ENCODE peak calls at places on chromosomes 1 and 21, in six cellular contexts. T is GM12878, L is GM12892, Z is HepG2, R is H1, G is K562. Y is an unnamed sample.

GRCh38 chr1:168491527-168492164 is 52.2 kb downstream of the XCL2 start:
- DNase-seq in T (no peak), L (no peak), Z (peak), R (no peak), G (no peak), Y (no peak)

GRCh38 chr21:26011292-26011940 is 159.2 kb downstream of the APP start:
- DNase-seq in T (no peak), L (no peak), Z (no peak), R (no peak), G (no peak), Y (no peak)

GRCh38 chr1:163094589-163094988 is 25.4 kb downstream of the RGS4 start:
- DNase-seq in T (no peak), L (no peak), Z (no peak), R (no peak), G (no peak), Y (no peak)

GRCh38 chr1:31483012-31483946 is 70.3 kb downstream of the SERINC2 start:
- DNase-seq in T (peak), L (no peak), Z (no peak), R (no peak), G (peak), Y (no peak)

GRCh38 chr1:244821134-244821533 is 14.3 kb upstream of the COX20 start:
- DNase-seq in T (no peak), L (no peak), Z (no peak), R (no peak), G (no peak), Y (no peak)

GRCh38 chr1:37473431-37474050 is 839 bp upstream of the ZC3H12A start:
- DNase-seq in T (no peak), L (no peak), Z (no peak), R (no peak), G (peak), Y (no peak)

GRCh38 chr1:1529321-1529720 is 11.1 kb downstream of the TMEM240 start:
- DNase-seq in T (no peak), L (no peak), Z (no peak), R (no peak), G (no peak), Y (no peak)

GRCh38 chr1:244439391-244440032 is 12.2 kb downstream of the ADSS2 start:
- DNase-seq in T (no peak), L (no peak), Z (no peak), R (no peak), G (peak), Y (no peak)

GRCh38 chr1:91553196-91553595 is 52.5 kb downstream of the CDC7 start:
- DNase-seq in T (no peak), L (no peak), Z (no peak), R (no peak), G (no peak), Y (no peak)

GRCh38 chr1:204074274-204075115 is 1.6 kb downstream of the SOX13 start:
- DNase-seq in T (no peak), L (no peak), Z (peak), R (peak), G (no peak), Y (no peak)

GRCh38 chr1:61851849-61852692 is 109.8 kb downstream of the PATJ start:
- DNase-seq in T (no peak), L (no peak), Z (peak), R (no peak), G (peak), Y (no peak)

GRCh38 chr1:110502402-110502801 is 16.6 kb downstream of the KCNA10 start:
- DNase-seq in T (no peak), L (no peak), Z (no peak), R (no peak), G (no peak), Y (no peak)

GRCh38 chr1:201649776-201650607 is 111.1 kb downstream of the NAV1 start:
- DNase-seq in T (no peak), L (no peak), Z (no peak), R (peak), G (peak), Y (no peak)

GRCh38 chr21:30227633-30228404 is 11.9 kb upstream of the CLDN8 start:
- DNase-seq in T (no peak), L (no peak), Z (no peak), R (no peak), G (peak), Y (no peak)

GRCh38 chr1:151309851-151310323 is 17.3 kb downstream of the PI4KB start:
- DNase-seq in T (no peak), L (no peak), Z (no peak), R (no peak), G (no peak), Y (no peak)

GRCh38 chr1:201911827-201912571 is 23.3 kb downstream of the SHISA4 start:
- DNase-seq in T (no peak), L (no peak), Z (no peak), R (no peak), G (no peak), Y (no peak)

GRCh38 chr1:174225499-174226204 is 66.3 kb downstream of the RABGAP1L start:
- DNase-seq in T (no peak), L (no peak), Z (no peak), R (no peak), G (no peak), Y (no peak)

GRCh38 chr1:118659646-118660045 is 328.5 kb downstream of the TBX15 start:
- DNase-seq in T (no peak), L (no peak), Z (no peak), R (no peak), G (no peak), Y (no peak)

GRCh38 chr1:36109041-36109679 is 15.9 kb downstream of the COL8A2 start:
- DNase-seq in T (no peak), L (no peak), Z (no peak), R (no peak), G (no peak), Y (no peak)

GRCh38 chr1:197731449-197731848 is 43.8 kb downstream of the DENND1B start:
- DNase-seq in T (no peak), L (no peak), Z (no peak), R (no peak), G (no peak), Y (no peak)

GRCh38 chr1:204190212-204191211 is 5.8 kb downstream of the KISS1 start:
- DNase-seq in T (no peak), L (no peak), Z (peak), R (peak), G (peak), Y (no peak)

GRCh38 chr1:236425031-236425663 is 31.1 kb downstream of the EDARADD start:
- DNase-seq in T (peak), L (peak), Z (peak), R (no peak), G (peak), Y (peak)

GRCh38 chr1:26690157-26690556 is 5.7 kb upstream of the ARID1A start:
- DNase-seq in T (no peak), L (no peak), Z (no peak), R (no peak), G (peak), Y (no peak)

GRCh38 chr1:23927097-23927496 is 13.9 kb upstream of the CNR2 start:
- DNase-seq in T (no peak), L (no peak), Z (no peak), R (no peak), G (no peak), Y (no peak)

GRCh38 chr1:231161711-231162299 is at the start of gene TRIM67:
- DNase-seq in T (no peak), L (no peak), Z (peak), R (peak), G (peak), Y (peak)

GRCh38 chr1:239558559-239558958 is 172.2 kb downstream of the CHRM3 start:
- DNase-seq in T (no peak), L (no peak), Z (no peak), R (no peak), G (no peak), Y (no peak)

GRCh38 chr1:207857447-207857846 is 53.5 kb downstream of the CD34 start:
- DNase-seq in T (no peak), L (no peak), Z (no peak), R (no peak), G (no peak), Y (no peak)

GRCh38 chr1:169102567-169102966 is 3.9 kb upstream of the ATP1B1 start:
- DNase-seq in T (no peak), L (no peak), Z (peak), R (no peak), G (no peak), Y (no peak)

GRCh38 chr1:11654571-11655262 is at the start of gene FBXO44:
- DNase-seq in T (no peak), L (peak), Z (peak), R (peak), G (peak), Y (peak)

GRCh38 chr21:37195649-37196048 is 71.5 kb downstream of the VPS26C start:
- DNase-seq in T (no peak), L (no peak), Z (no peak), R (no peak), G (no peak), Y (no peak)

GRCh38 chr1:197485790-197486189 is 217.7 kb downstream of the CRB1 start:
- DNase-seq in T (no peak), L (no peak), Z (no peak), R (no peak), G (no peak), Y (no peak)

GRCh38 chr1:39103321-39104157 is 77.4 kb downstream of the NDUFS5 start:
- DNase-seq in T (no peak), L (no peak), Z (no peak), R (no peak), G (no peak), Y (no peak)

GRCh38 chr1:235503333-235504121 is 725 bp downstream of the B3GALNT2 start:
- DNase-seq in T (no peak), L (no peak), Z (peak), R (no peak), G (peak), Y (no peak)

GRCh38 chr21:35377505-35378090 is 328.5 kb upstream of the RUNX1 start:
- DNase-seq in T (no peak), L (no peak), Z (no peak), R (no peak), G (no peak), Y (no peak)

GRCh38 chr1:219544163-219544846 is 68.6 kb downstream of the ZC3H11B start:
- DNase-seq in T (no peak), L (no peak), Z (no peak), R (no peak), G (no peak), Y (no peak)

DNA sequence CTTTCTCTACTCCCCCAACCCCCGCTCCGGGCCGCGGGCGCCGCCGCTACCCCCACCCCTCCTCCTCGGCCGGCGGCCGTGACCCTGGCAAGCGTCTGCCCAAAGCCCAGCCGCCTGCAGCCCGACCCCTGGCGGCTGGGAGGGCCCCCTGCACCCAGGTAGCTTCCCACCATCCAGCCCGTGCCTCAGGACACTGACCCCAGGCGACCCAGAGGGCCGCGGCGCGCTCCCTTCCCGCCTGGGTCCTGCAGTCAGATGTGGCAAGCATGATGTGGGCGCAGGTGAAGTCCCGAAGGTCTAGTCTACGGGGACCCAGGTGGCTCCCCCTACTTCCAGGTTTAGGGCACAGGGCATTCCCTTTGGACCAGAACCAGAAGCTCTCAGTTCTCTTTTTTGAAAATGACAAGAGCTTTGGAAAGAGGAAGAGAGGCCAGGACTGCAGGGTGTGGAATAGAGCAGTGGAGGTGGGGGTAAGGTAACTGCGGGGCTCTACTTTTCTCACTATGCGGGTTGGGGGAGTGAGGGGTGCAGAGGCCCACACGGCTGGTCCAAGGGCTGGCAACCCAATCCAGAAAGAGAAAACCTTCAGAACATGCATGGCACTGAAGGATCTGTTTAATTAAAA is at the start of gene DENND4B:
- DNase-seq in T (no peak), L (peak), Z (peak), R (peak), G (peak), Y (peak)
- TF ChIP-seq POLR2A in T (peak), L (peak), Z (no peak), R (no peak), G (peak), Y (no peak)

DNA sequence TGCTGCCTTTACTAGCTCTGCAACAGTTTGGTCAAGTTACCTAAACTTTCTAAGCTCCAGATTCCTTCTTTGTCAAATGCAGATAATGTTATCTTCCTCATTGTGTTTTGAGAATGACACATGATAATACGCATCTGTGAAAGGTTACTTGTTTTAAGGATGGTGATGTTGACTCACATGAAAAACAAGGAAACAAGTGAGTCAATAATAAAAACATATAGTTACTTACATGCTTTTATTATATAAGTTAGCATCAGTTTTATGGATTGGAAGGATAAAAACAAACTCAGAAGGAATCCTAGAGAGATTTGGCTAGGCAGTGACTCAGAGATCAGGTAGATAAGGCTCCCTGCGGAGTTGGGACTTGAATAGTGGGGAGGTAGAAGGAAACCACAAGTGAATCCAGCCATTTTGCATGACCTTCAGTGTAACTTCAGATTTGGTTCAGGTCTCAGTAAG is 144.6 kb downstream of the LMO4 start:
- DNase-seq in T (no peak), L (no peak), Z (no peak), R (no peak), G (peak), Y (no peak)
- TF ChIP-seq TAF1 in T (no peak), L (no peak), Z (no peak), R (no peak), G (no peak), Y (no peak)

DNA sequence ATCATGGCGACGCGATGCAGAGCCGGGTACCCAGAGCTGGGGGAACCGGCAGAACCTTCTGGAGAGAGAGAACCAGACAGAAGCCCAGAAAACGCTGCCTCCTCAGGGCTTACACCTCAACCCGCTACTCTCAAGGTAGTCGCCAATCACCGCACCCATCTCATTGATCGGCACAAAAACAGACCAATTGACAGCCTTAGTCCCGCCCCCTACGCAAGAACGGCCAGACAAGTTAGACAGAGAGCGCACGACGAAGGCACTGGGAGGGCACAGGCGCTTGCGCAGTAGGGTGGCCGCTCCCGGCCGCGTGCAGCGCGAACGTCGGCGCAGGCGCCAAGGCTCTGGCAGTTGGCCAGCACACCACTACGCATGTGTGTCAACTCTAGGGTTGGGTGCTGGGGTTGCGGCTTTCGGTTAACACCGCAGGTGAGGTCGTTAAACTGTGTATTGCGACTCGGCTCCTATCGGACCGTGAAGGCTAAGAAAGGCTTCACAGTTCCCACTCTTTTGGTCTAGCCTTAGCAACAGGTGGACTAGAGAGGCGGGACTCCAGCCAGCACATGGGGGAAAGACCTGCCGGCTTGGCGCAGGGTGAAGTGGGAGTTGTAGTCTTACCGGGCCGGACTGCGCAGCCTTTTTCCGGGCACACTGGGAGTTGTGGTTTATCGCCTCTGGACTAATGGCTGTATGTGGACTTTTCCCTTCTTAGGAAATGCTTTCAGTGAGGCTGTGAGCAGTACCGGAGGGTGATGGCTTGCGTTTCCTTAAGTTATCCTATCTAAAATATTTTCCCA is at the start of the genes CCT3 and TSACC:
- DNase-seq in T (peak), L (peak), Z (peak), R (peak), G (peak), Y (peak)
- TF ChIP-seq POLR2AphosphoS5 in T (peak), L (peak), Z (peak), R (peak), G (peak), Y (peak)

GRCh38 chr1:40449684-40450490 is at the start of gene ZFP69B:
- DNase-seq in T (peak), L (peak), Z (peak), R (peak), G (peak), Y (peak)

GRCh38 chr1:40451238-40451585 is 936 bp downstream of the ZFP69B start:
- DNase-seq in T (no peak), L (no peak), Z (no peak), R (no peak), G (no peak), Y (no peak)

GRCh38 chr1:40454873-40455272 is 4.6 kb downstream of the ZFP69B start:
- DNase-seq in T (no peak), L (no peak), Z (no peak), R (no peak), G (no peak), Y (no peak)

DNA sequence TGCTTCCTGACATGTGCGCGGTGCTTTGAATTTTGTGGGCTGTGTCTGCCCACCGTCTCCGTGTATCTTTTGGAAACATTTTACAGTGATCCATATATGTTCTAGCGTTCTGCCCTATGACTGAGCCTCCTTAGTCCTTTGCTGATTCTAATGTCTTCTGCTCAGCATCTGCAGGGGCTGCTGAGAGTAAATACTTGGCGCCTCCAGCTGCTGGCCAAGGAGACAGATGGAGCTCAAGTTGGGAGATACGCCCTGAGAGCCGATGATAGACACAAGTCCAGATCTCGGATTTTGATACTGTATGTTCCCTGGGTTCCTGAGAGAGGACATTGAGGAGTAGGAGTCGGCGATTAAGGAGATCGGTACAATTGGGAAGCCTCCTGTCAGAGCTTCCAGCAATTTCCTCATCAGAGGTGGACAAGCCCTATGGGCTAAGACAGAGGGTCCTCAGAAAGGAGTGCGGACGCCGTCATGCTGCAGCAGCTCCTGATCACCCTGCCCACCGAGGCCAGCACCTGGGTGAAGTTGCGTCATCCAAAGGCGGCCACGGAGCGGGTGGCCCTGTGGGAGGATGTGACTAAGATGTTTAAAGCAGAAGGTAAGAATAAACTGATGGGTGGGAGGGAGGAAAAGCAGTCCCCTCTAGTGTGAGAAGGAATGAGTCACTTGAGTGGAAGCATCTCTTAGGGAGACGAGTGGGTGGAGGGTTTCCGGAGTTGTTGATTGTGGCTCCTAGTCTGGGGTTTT is 388 bp downstream of the ZFP69B start:
- DNase-seq in T (peak), L (peak), Z (peak), R (peak), G (peak), Y (no peak)
- TF ChIP-seq POLR2A in T (peak), L (no peak), Z (no peak), R (no peak), G (no peak), Y (no peak)

Y was measured in GM12891.